ENCODE peak calls at places on chromosome 11, in nine cellular contexts. One of them, this sample, is unnamed.

GRCh38 chr11:117976445-117976844 is 9.7 kb upstream of the IL10RA start:
- DNase-seq in fibroblast of pulmonary artery: no peak
- DNase-seq in pancreas: no peak
- DNase-seq in epithelial cell of proximal tubule: no peak
- DNase-seq in transverse colon: no peak
- DNase-seq in AG04450: no peak
- DNase-seq in cardiac muscle cell: no peak
- DNase-seq in testis: no peak
- DNase-seq in WERI-Rb-1: no peak
- DNase-seq in this sample: no peak

GRCh38 chr11:96215094-96215782 is 127.8 kb downstream of the MAML2 start:
- DNase-seq in fibroblast of pulmonary artery: peak; percentile 68
- DNase-seq in pancreas: no peak
- DNase-seq in epithelial cell of proximal tubule: peak; percentile 52
- DNase-seq in transverse colon: peak; percentile 63
- DNase-seq in AG04450: no peak
- DNase-seq in cardiac muscle cell: no peak
- DNase-seq in testis: no peak
- DNase-seq in WERI-Rb-1: no peak
- DNase-seq in this sample: no peak

GRCh38 chr11:105823495-105824033 is 198.5 kb downstream of the MSANTD4 start:
- DNase-seq in fibroblast of pulmonary artery: no peak
- DNase-seq in pancreas: no peak
- DNase-seq in epithelial cell of proximal tubule: no peak
- DNase-seq in transverse colon: no peak
- DNase-seq in AG04450: no peak
- DNase-seq in cardiac muscle cell: no peak
- DNase-seq in testis: no peak
- DNase-seq in WERI-Rb-1: peak; percentile 23
- DNase-seq in this sample: no peak

GRCh38 chr11:94671553-94672366 is 96.4 kb upstream of the AMOTL1 start:
- DNase-seq in fibroblast of pulmonary artery: no peak
- DNase-seq in pancreas: no peak
- DNase-seq in epithelial cell of proximal tubule: no peak
- DNase-seq in transverse colon: no peak
- DNase-seq in AG04450: no peak
- DNase-seq in cardiac muscle cell: no peak
- DNase-seq in testis: no peak
- DNase-seq in WERI-Rb-1: no peak
- DNase-seq in this sample: peak; percentile 24

GRCh38 chr11:45056529-45056928 is 89.9 kb upstream of the PRDM11 start:
- DNase-seq in fibroblast of pulmonary artery: no peak
- DNase-seq in pancreas: no peak
- DNase-seq in epithelial cell of proximal tubule: no peak
- DNase-seq in transverse colon: no peak
- DNase-seq in AG04450: no peak
- DNase-seq in cardiac muscle cell: no peak
- DNase-seq in testis: no peak
- DNase-seq in WERI-Rb-1: no peak
- DNase-seq in this sample: no peak

GRCh38 chr11:44627911-44628729 is 62.7 kb downstream of the CD82 start:
- DNase-seq in fibroblast of pulmonary artery: peak; percentile 43
- DNase-seq in pancreas: peak; percentile 71
- DNase-seq in epithelial cell of proximal tubule: no peak
- DNase-seq in transverse colon: peak; percentile 53
- DNase-seq in AG04450: no peak
- DNase-seq in cardiac muscle cell: peak; percentile 15
- DNase-seq in testis: peak; percentile 63
- DNase-seq in WERI-Rb-1: peak; percentile 9
- DNase-seq in this sample: peak; percentile 53

GRCh38 chr11:80627364-80627763 is 1186.5 kb upstream of the TENM4 start:
- DNase-seq in fibroblast of pulmonary artery: no peak
- DNase-seq in pancreas: no peak
- DNase-seq in epithelial cell of proximal tubule: no peak
- DNase-seq in transverse colon: no peak
- DNase-seq in AG04450: no peak
- DNase-seq in cardiac muscle cell: no peak
- DNase-seq in testis: no peak
- DNase-seq in WERI-Rb-1: no peak
- DNase-seq in this sample: no peak

GRCh38 chr11:134502153-134502550 is 90.1 kb upstream of the B3GAT1 start:
- DNase-seq in fibroblast of pulmonary artery: no peak
- DNase-seq in pancreas: no peak
- DNase-seq in epithelial cell of proximal tubule: no peak
- DNase-seq in transverse colon: no peak
- DNase-seq in AG04450: no peak
- DNase-seq in cardiac muscle cell: no peak
- DNase-seq in testis: no peak
- DNase-seq in WERI-Rb-1: no peak
- DNase-seq in this sample: no peak

GRCh38 chr11:10716122-10716521 is 22.6 kb upstream of the IRAG1 start:
- DNase-seq in fibroblast of pulmonary artery: peak; percentile 9
- DNase-seq in pancreas: no peak
- DNase-seq in epithelial cell of proximal tubule: no peak
- DNase-seq in transverse colon: no peak
- DNase-seq in AG04450: no peak
- DNase-seq in cardiac muscle cell: no peak
- DNase-seq in testis: no peak
- DNase-seq in WERI-Rb-1: no peak
- DNase-seq in this sample: no peak

GRCh38 chr11:128496249-128496648 is 91.1 kb downstream of the ETS1 start:
- DNase-seq in fibroblast of pulmonary artery: no peak
- DNase-seq in pancreas: no peak
- DNase-seq in epithelial cell of proximal tubule: no peak
- DNase-seq in transverse colon: no peak
- DNase-seq in AG04450: no peak
- DNase-seq in cardiac muscle cell: no peak
- DNase-seq in testis: no peak
- DNase-seq in WERI-Rb-1: no peak
- DNase-seq in this sample: no peak

GRCh38 chr11:64802370-64803162 is 448 bp downstream of the MAP4K2 start:
- DNase-seq in fibroblast of pulmonary artery: no peak
- DNase-seq in pancreas: no peak
- DNase-seq in epithelial cell of proximal tubule: no peak
- DNase-seq in transverse colon: peak; percentile 32
- DNase-seq in AG04450: no peak
- DNase-seq in cardiac muscle cell: no peak
- DNase-seq in testis: peak; percentile 33
- DNase-seq in WERI-Rb-1: peak; percentile 48
- DNase-seq in this sample: no peak

GRCh38 chr11:64805481-64805880 is 2.5 kb upstream of the MAP4K2 start:
- DNase-seq in fibroblast of pulmonary artery: no peak
- DNase-seq in pancreas: no peak
- DNase-seq in epithelial cell of proximal tubule: no peak
- DNase-seq in transverse colon: no peak
- DNase-seq in AG04450: no peak
- DNase-seq in cardiac muscle cell: no peak
- DNase-seq in testis: no peak
- DNase-seq in WERI-Rb-1: no peak
- DNase-seq in this sample: no peak

GRCh38 chr11:64803163-64803845 is at the start of gene MAP4K2:
- DNase-seq in fibroblast of pulmonary artery: peak; percentile 83
- DNase-seq in pancreas: peak; percentile 91
- DNase-seq in epithelial cell of proximal tubule: no peak
- DNase-seq in transverse colon: peak; percentile 93
- DNase-seq in AG04450: peak; percentile 33
- DNase-seq in cardiac muscle cell: peak; percentile 93
- DNase-seq in testis: peak; percentile 91
- DNase-seq in WERI-Rb-1: peak; percentile 84
- DNase-seq in this sample: peak; percentile 94

GRCh38 chr11:64803846-64804345 is 882 bp upstream of the MAP4K2 start:
- DNase-seq in fibroblast of pulmonary artery: no peak
- DNase-seq in pancreas: no peak
- DNase-seq in epithelial cell of proximal tubule: no peak
- DNase-seq in transverse colon: no peak
- DNase-seq in AG04450: no peak
- DNase-seq in cardiac muscle cell: no peak
- DNase-seq in testis: no peak
- DNase-seq in WERI-Rb-1: no peak
- DNase-seq in this sample: peak; percentile 87

DNA sequence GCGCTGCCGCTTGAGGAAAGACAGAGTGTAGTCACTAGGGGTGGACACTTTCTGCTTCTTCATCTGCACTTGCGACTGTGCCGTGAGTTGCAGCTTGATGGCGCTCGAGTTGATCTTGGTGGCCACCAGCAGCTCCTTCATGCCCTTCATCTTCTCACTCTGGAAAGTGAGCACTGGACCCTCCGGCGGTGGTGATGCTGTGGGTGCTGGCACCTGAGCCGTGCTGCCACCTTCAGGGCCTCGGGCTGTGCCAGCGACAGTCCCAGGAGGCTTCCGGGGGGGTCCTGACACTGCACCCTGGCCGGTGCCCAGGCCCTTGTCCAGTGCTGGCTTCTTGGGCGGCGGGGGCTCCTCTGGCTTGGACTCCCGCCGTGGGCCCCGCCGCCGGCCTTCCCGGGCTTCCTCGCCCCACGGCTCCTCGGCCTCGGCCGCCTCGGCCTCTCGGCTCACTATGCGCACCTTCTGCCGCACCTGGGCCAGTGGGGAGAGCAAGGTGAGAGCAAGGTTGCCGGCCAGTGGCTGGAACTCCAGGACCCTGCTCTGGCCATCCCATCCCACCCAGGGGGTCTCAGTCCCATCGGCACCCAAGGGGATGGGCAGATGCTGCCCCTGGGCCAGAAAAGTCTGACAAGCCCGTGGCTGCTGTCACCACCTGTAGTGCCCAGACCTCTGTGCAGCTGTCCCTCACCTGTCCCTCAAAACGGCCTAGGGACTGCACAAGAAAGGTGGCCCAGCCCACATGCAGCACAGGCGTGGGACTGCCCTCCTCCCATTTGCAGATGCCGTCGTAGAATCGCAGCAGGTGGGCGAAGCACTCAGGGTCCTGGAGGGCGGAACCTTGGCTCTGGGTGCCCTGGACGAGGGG is 1.6 kb upstream of the MAP4K2 start:
- DNase-seq in fibroblast of pulmonary artery: no peak
- DNase-seq in pancreas: peak; percentile 56
- DNase-seq in epithelial cell of proximal tubule: no peak
- DNase-seq in transverse colon: no peak
- DNase-seq in AG04450: no peak
- DNase-seq in cardiac muscle cell: no peak
- DNase-seq in testis: no peak
- DNase-seq in WERI-Rb-1: no peak
- DNase-seq in this sample: peak; percentile 78
- TF ChIP-seq CTCF in fibroblast of pulmonary artery: no peak
- TF ChIP-seq CTCF in pancreas: no peak
- TF ChIP-seq CTCF in epithelial cell of proximal tubule: no peak
- TF ChIP-seq CTCF in transverse colon: no peak
- TF ChIP-seq CTCF in AG04450: peak; percentile 4
- TF ChIP-seq CTCF in cardiac muscle cell: no peak
- TF ChIP-seq CTCF in testis: no peak
- TF ChIP-seq CTCF in WERI-Rb-1: peak; percentile 36
- TF ChIP-seq CTCF in this sample: peak; percentile 53

GRCh38 chr11:66421492-66422205 is 814 bp downstream of the NPAS4 start:
- DNase-seq in fibroblast of pulmonary artery: peak; percentile 91
- DNase-seq in pancreas: peak; percentile 93
- DNase-seq in epithelial cell of proximal tubule: peak; percentile 32
- DNase-seq in transverse colon: peak; percentile 92
- DNase-seq in AG04450: peak; percentile 77
- DNase-seq in cardiac muscle cell: peak; percentile 97
- DNase-seq in testis: peak; percentile 98
- DNase-seq in WERI-Rb-1: peak; percentile 33
- DNase-seq in this sample: peak; percentile 97
- H3K4me3 ChIP-seq in fibroblast of pulmonary artery: no peak overlapping the region
- H3K4me3 ChIP-seq in pancreas: no peak overlapping the region
- H3K4me3 ChIP-seq in epithelial cell of proximal tubule: no peak overlapping the region
- H3K4me3 ChIP-seq in transverse colon: no peak overlapping the region
- H3K4me3 ChIP-seq in AG04450: no peak overlapping the region
- H3K4me3 ChIP-seq in cardiac muscle cell: no peak overlapping the region
- H3K4me3 ChIP-seq in testis: peak overlapping the region; percentile 23
- H3K4me3 ChIP-seq in WERI-Rb-1: peak overlapping the region; percentile 52
- H3K4me3 ChIP-seq in this sample: peak overlapping the region; percentile 34

DNA sequence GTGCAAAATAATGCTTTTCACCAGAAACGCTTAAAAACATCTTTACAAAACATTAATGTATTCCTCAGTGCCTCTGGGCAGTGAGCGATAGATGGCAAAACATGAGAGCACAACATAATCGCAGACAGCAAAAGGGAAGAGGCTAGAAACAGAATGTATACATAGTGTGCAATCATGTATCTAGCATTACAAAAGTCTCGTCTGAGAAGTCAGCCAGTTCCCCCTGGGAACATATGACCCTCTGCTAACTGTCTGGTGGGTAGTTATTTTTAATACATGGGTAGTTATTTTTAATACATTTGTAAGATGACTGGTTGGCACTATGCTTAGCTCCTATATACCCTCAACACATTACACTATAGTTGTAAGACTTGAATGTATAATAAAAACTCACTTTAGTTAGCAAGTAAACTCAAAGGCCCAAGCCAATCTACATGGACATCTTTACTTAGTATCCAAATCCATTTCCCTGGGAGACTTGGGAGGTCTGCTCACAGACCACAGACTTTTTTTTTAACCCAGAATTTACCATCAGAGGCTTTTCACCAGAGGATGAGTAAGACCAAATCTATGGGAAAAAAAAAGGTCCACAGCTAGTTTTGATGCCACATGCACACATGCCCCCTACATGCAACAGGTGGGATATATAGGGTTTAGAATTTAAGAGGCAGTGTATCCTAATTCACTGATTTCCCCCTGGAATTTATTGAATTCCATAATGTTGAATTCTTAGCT is 71.7 kb downstream of the AMBRA1 start:
- DNase-seq in fibroblast of pulmonary artery: peak; percentile 20
- DNase-seq in pancreas: no peak
- DNase-seq in epithelial cell of proximal tubule: no peak
- DNase-seq in transverse colon: no peak
- DNase-seq in AG04450: no peak
- DNase-seq in cardiac muscle cell: no peak
- DNase-seq in testis: no peak
- DNase-seq in WERI-Rb-1: no peak
- DNase-seq in this sample: no peak
- TF ChIP-seq CTCF in fibroblast of pulmonary artery: peak; percentile 25
- TF ChIP-seq CTCF in pancreas: no peak
- TF ChIP-seq CTCF in epithelial cell of proximal tubule: peak; percentile 37
- TF ChIP-seq CTCF in transverse colon: no peak
- TF ChIP-seq CTCF in AG04450: peak; percentile 58
- TF ChIP-seq CTCF in cardiac muscle cell: peak; percentile 11
- TF ChIP-seq CTCF in testis: no peak
- TF ChIP-seq CTCF in WERI-Rb-1: peak; percentile 12
- TF ChIP-seq CTCF in this sample: peak; percentile 71

DNA sequence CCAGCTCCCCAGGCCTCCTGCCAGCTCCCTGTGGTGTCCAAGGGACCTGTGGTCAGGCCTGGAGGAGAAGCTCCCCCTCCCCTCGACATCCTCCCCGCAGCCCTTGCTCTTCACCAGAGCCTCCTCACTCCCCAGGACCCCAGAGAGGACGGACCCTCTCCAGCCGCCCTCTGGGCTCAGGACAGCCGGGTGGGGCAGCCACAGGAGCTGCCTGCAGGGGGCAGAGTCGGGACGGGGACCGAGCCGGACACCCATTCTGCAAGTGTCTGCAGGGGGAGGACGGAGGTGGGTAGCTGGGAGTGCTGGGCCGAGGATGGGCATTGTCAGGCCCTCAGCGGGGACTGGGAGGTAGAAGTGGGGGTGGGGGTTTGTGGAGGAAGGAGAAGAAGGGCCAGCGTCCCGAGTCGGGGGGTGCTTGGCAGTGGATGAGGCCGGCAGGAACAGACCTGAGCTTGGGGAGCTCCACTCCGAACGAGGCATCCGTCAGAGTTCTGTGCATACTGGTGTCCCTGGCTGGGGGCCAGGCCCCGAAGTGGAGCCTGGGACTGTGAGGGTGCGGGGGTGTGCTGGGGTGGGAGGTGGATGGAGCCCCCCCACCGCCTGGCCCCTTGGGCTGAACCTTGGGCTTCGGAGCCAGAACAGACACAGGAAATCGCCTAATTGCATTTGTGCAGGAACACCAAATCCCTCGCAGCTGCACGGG is 15.2 kb downstream of the PRR33 start:
- DNase-seq in fibroblast of pulmonary artery: peak; percentile 73
- DNase-seq in pancreas: peak; percentile 66
- DNase-seq in epithelial cell of proximal tubule: no peak
- DNase-seq in transverse colon: peak; percentile 60
- DNase-seq in AG04450: no peak
- DNase-seq in cardiac muscle cell: peak; percentile 32
- DNase-seq in testis: peak; percentile 71
- DNase-seq in WERI-Rb-1: peak; percentile 58
- DNase-seq in this sample: peak; percentile 83
- H3K4me3 ChIP-seq in fibroblast of pulmonary artery: peak overlapping the region; percentile 10
- H3K4me3 ChIP-seq in pancreas: no peak overlapping the region
- H3K4me3 ChIP-seq in epithelial cell of proximal tubule: no peak overlapping the region
- H3K4me3 ChIP-seq in transverse colon: no peak overlapping the region
- H3K4me3 ChIP-seq in AG04450: no peak overlapping the region
- H3K4me3 ChIP-seq in cardiac muscle cell: no peak overlapping the region
- H3K4me3 ChIP-seq in testis: no peak overlapping the region
- H3K4me3 ChIP-seq in WERI-Rb-1: no peak overlapping the region
- H3K4me3 ChIP-seq in this sample: no peak overlapping the region